ENCODE peak calls at places on chromosomes 11 and 22, in five cellular contexts. One of them, this sample, is unnamed.

GRCh38 chr22:35312198-35313059 is 12.7 kb downstream of the TOM1 start:
- DNase-seq in prostate gland: no peak
- DNase-seq in IMR-90: peak
- DNase-seq in adrenal gland: no peak
- DNase-seq in heart left ventricle: no peak
- DNase-seq in this sample: no peak

GRCh38 chr11:19445771-19446170 is 205.0 kb upstream of the E2F8 start:
- DNase-seq in prostate gland: no peak
- DNase-seq in IMR-90: no peak
- DNase-seq in adrenal gland: no peak
- DNase-seq in heart left ventricle: no peak
- DNase-seq in this sample: no peak

GRCh38 chr11:47071871-47072270 is 104.8 kb downstream of the ARFGAP2 start:
- DNase-seq in prostate gland: no peak
- DNase-seq in IMR-90: no peak
- DNase-seq in adrenal gland: no peak
- DNase-seq in heart left ventricle: no peak
- DNase-seq in this sample: peak

GRCh38 chr22:46041642-46042041 is 64.7 kb upstream of the WNT7B start:
- DNase-seq in prostate gland: no peak
- DNase-seq in IMR-90: no peak
- DNase-seq in adrenal gland: no peak
- DNase-seq in heart left ventricle: no peak
- DNase-seq in this sample: no peak

GRCh38 chr11:57303280-57303989 is 21.3 kb downstream of the TNKS1BP1 start:
- DNase-seq in prostate gland: no peak
- DNase-seq in IMR-90: no peak
- DNase-seq in adrenal gland: no peak
- DNase-seq in heart left ventricle: no peak
- DNase-seq in this sample: no peak

GRCh38 chr22:28505416-28506156 is 174.1 kb downstream of the TTC28 start:
- DNase-seq in prostate gland: no peak
- DNase-seq in IMR-90: no peak
- DNase-seq in adrenal gland: no peak
- DNase-seq in heart left ventricle: peak
- DNase-seq in this sample: no peak

GRCh38 chr11:78672850-78673641 is 98.4 kb upstream of the NARS2 start:
- DNase-seq in prostate gland: no peak
- DNase-seq in IMR-90: no peak
- DNase-seq in adrenal gland: no peak
- DNase-seq in heart left ventricle: no peak
- DNase-seq in this sample: no peak

GRCh38 chr11:61529537-61530225 is 21.1 kb downstream of the LRRC10B start:
- DNase-seq in prostate gland: no peak
- DNase-seq in IMR-90: no peak
- DNase-seq in adrenal gland: peak
- DNase-seq in heart left ventricle: no peak
- DNase-seq in this sample: peak

GRCh38 chr11:122697636-122698167 is 42.2 kb downstream of the UBASH3B start:
- DNase-seq in prostate gland: no peak
- DNase-seq in IMR-90: peak
- DNase-seq in adrenal gland: no peak
- DNase-seq in heart left ventricle: no peak
- DNase-seq in this sample: no peak

GRCh38 chr22:37566329-37566837 is 6.1 kb downstream of the CDC42EP1 start:
- DNase-seq in prostate gland: no peak
- DNase-seq in IMR-90: no peak
- DNase-seq in adrenal gland: peak
- DNase-seq in heart left ventricle: no peak
- DNase-seq in this sample: no peak

GRCh38 chr11:77081381-77081851 is 14.6 kb downstream of the CAPN5 start:
- DNase-seq in prostate gland: no peak
- DNase-seq in IMR-90: no peak
- DNase-seq in adrenal gland: no peak
- DNase-seq in heart left ventricle: peak
- DNase-seq in this sample: peak

GRCh38 chr11:125481531-125481930 is 14.5 kb downstream of the FEZ1 start:
- DNase-seq in prostate gland: no peak
- DNase-seq in IMR-90: no peak
- DNase-seq in adrenal gland: no peak
- DNase-seq in heart left ventricle: no peak
- DNase-seq in this sample: no peak

GRCh38 chr11:12677131-12677530 is 2.9 kb downstream of the TEAD1 start:
- DNase-seq in prostate gland: no peak
- DNase-seq in IMR-90: no peak
- DNase-seq in adrenal gland: no peak
- DNase-seq in heart left ventricle: no peak
- DNase-seq in this sample: no peak

GRCh38 chr22:28031383-28031922 is 112.4 kb upstream of the PITPNB start:
- DNase-seq in prostate gland: no peak
- DNase-seq in IMR-90: no peak
- DNase-seq in adrenal gland: no peak
- DNase-seq in heart left ventricle: no peak
- DNase-seq in this sample: no peak

GRCh38 chr11:128195057-128195751 is 392.2 kb downstream of the ETS1 start:
- DNase-seq in prostate gland: no peak
- DNase-seq in IMR-90: no peak
- DNase-seq in adrenal gland: no peak
- DNase-seq in heart left ventricle: no peak
- DNase-seq in this sample: no peak

GRCh38 chr11:112610996-112611795 is 350.0 kb upstream of the NCAM1 start:
- DNase-seq in prostate gland: no peak
- DNase-seq in IMR-90: no peak
- DNase-seq in adrenal gland: no peak
- DNase-seq in heart left ventricle: no peak
- DNase-seq in this sample: no peak

GRCh38 chr22:39098576-39098975 is 1.5 kb downstream of the APOBEC3H start:
- DNase-seq in prostate gland: no peak
- DNase-seq in IMR-90: no peak
- DNase-seq in adrenal gland: no peak
- DNase-seq in heart left ventricle: no peak
- DNase-seq in this sample: no peak

GRCh38 chr11:111729441-111729840 is 36.7 kb downstream of the PPP2R1B start:
- DNase-seq in prostate gland: no peak
- DNase-seq in IMR-90: peak
- DNase-seq in adrenal gland: no peak
- DNase-seq in heart left ventricle: no peak
- DNase-seq in this sample: no peak

GRCh38 chr11:22690891-22691290 is 24.5 kb downstream of the GAS2 start:
- DNase-seq in prostate gland: no peak
- DNase-seq in IMR-90: no peak
- DNase-seq in adrenal gland: no peak
- DNase-seq in heart left ventricle: no peak
- DNase-seq in this sample: no peak

GRCh38 chr11:44622721-44623258 is 57.3 kb downstream of the CD82 start:
- DNase-seq in prostate gland: no peak
- DNase-seq in IMR-90: no peak
- DNase-seq in adrenal gland: peak
- DNase-seq in heart left ventricle: no peak
- DNase-seq in this sample: peak

GRCh38 chr11:111309516-111309915 is 11.2 kb downstream of the POU2AF3 start:
- DNase-seq in prostate gland: no peak
- DNase-seq in IMR-90: no peak
- DNase-seq in adrenal gland: no peak
- DNase-seq in heart left ventricle: no peak
- DNase-seq in this sample: no peak

DNA sequence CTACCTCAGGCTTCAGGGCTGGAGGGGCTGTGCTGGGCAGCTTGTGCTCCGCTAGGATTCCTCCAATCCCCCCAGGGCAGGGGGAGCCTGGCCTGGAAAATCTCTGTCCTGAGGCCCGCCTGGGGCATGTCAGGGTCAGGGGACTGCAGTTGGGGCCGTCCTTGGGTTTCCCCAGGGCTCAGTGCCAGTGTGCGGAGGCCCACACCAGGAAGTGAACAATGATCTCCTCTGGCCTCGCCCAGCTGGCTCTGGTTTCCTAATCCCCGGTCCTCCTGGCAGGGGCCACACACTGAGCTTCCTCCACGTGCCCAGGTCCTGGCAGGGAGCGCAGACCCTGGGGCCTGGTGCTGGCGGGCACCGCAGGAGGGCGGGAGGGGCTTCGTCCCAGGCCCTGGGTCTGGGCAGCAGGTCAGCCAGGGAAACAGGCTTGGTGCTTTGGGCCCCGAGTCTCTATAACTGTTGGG is 1.4 kb upstream of the MUC2 start:
- DNase-seq in prostate gland: peak
- DNase-seq in IMR-90: peak
- DNase-seq in adrenal gland: peak
- DNase-seq in heart left ventricle: peak
- DNase-seq in this sample: peak
- TF ChIP-seq POLR2A in prostate gland: no peak
- TF ChIP-seq POLR2A in IMR-90: no peak
- TF ChIP-seq POLR2A in adrenal gland: no peak
- TF ChIP-seq POLR2A in heart left ventricle: no peak
- TF ChIP-seq POLR2A in this sample: no peak

GRCh38 chr11:72004515-72005346 is 6.0 kb downstream of the IL18BP start:
- DNase-seq in prostate gland: no peak
- DNase-seq in IMR-90: no peak
- DNase-seq in adrenal gland: no peak
- DNase-seq in heart left ventricle: no peak
- DNase-seq in this sample: no peak

GRCh38 chr11:72003776-72004171 is 5.1 kb downstream of the IL18BP start:
- DNase-seq in prostate gland: no peak
- DNase-seq in IMR-90: no peak
- DNase-seq in adrenal gland: no peak
- DNase-seq in heart left ventricle: no peak
- DNase-seq in this sample: no peak

GRCh38 chr11:72001834-72002591 is 3.3 kb downstream of the IL18BP start:
- DNase-seq in prostate gland: no peak
- DNase-seq in IMR-90: no peak
- DNase-seq in adrenal gland: no peak
- DNase-seq in heart left ventricle: no peak
- DNase-seq in this sample: no peak

GRCh38 chr11:72001255-72001654 is 2.5 kb downstream of the IL18BP start:
- DNase-seq in prostate gland: no peak
- DNase-seq in IMR-90: no peak
- DNase-seq in adrenal gland: no peak
- DNase-seq in heart left ventricle: no peak
- DNase-seq in this sample: no peak

GRCh38 chr11:72002841-72003775 is 4.4 kb downstream of the IL18BP start:
- DNase-seq in prostate gland: no peak
- DNase-seq in IMR-90: no peak
- DNase-seq in adrenal gland: no peak
- DNase-seq in heart left ventricle: no peak
- DNase-seq in this sample: no peak
- TF ChIP-seq POLR2A in prostate gland: no peak
- TF ChIP-seq POLR2A in IMR-90: no peak
- TF ChIP-seq POLR2A in adrenal gland: no peak
- TF ChIP-seq POLR2A in heart left ventricle: no peak
- TF ChIP-seq POLR2A in this sample: no peak

DNA sequence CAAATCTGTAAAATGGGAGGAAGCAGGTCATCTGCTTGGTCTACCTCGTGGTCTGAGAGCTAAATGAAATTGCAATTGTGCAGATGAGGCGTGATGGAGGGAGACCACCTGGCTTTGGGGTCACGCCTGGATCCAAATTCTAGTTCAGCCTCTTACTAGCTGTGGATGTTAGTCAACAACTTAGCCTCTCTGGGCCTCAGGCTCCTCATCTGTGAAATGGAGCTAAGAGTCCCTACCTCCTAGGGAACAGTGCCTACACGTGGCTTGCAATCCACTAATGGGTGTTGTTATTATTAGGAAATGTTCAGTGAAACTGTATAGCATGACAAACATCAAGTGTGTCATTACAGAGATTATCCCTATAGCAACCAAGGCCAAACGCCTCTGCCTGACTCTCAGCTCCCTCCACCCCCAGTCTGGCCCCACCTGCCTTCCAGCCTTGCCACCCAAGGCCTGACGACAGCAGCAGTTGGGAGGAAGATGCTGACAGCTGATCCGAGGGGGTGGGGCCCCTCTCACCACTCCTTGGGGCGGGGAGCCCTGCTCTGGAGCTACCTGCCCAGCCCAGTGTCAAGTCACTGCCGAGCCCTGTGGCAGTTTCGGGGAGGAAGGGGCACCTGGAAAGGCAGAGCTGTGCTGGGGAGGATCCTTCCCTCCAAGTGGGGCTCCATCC is 1.7 kb upstream of the RHOD start:
- DNase-seq in prostate gland: no peak
- DNase-seq in IMR-90: peak
- DNase-seq in adrenal gland: peak
- DNase-seq in heart left ventricle: peak
- DNase-seq in this sample: no peak
- TF ChIP-seq POLR2A in prostate gland: peak
- TF ChIP-seq POLR2A in IMR-90: no peak
- TF ChIP-seq POLR2A in adrenal gland: no peak
- TF ChIP-seq POLR2A in heart left ventricle: no peak
- TF ChIP-seq POLR2A in this sample: no peak

GRCh38 chr22:50627914-50628542 is at the start of gene ARSA:
- DNase-seq in prostate gland: peak
- DNase-seq in IMR-90: peak
- DNase-seq in adrenal gland: peak
- DNase-seq in heart left ventricle: peak
- DNase-seq in this sample: peak
- TF ChIP-seq POLR2A in prostate gland: peak
- TF ChIP-seq POLR2A in IMR-90: no peak
- TF ChIP-seq POLR2A in adrenal gland: peak
- TF ChIP-seq POLR2A in heart left ventricle: peak
- TF ChIP-seq POLR2A in this sample: peak

GRCh38 chr11:68332186-68332585 is 19.8 kb downstream of the LRP5 start:
- DNase-seq in prostate gland: no peak
- DNase-seq in IMR-90: no peak
- DNase-seq in adrenal gland: no peak
- DNase-seq in heart left ventricle: no peak
- DNase-seq in this sample: no peak

GRCh38 chr11:68333176-68333575 is 20.8 kb downstream of the LRP5 start:
- DNase-seq in prostate gland: no peak
- DNase-seq in IMR-90: no peak
- DNase-seq in adrenal gland: no peak
- DNase-seq in heart left ventricle: no peak
- DNase-seq in this sample: no peak

GRCh38 chr11:68330700-68331337 is 18.4 kb downstream of the LRP5 start:
- DNase-seq in prostate gland: no peak
- DNase-seq in IMR-90: no peak
- DNase-seq in adrenal gland: peak
- DNase-seq in heart left ventricle: no peak
- DNase-seq in this sample: no peak

GRCh38 chr11:68329993-68330699 is 17.8 kb downstream of the LRP5 start:
- DNase-seq in prostate gland: no peak
- DNase-seq in IMR-90: peak
- DNase-seq in adrenal gland: no peak
- DNase-seq in heart left ventricle: no peak
- DNase-seq in this sample: no peak

DNA sequence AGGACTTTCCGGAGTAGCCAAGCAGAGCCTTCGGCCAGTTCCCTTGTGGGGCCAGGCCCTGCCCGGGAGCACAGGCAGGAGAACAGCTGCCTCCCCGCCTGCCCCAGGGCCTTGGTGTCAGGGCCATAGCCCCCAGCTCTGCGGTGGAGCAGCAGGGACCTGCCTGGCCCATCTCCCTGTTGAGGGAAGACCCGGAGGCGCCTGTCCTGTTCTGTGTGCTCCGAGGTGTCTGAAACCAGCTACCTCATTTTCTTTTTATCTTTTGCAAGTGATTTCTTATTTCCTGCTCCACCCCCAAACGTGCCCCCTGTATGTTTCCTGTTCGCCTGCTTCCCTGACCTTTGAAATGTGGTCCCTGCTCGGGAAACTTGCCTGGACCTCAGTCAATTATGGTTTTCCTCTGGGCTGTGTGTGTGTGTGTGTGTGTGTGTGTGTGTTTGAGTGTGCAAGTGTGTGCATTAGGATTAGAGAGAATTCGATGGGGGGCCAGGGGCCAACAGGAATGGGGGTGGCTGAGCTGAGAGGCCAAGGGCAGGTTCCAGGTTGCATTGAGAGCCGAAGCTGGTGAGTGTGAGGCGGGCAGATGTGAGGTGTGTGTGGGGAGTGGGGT is 19.1 kb downstream of the LRP5 start:
- DNase-seq in prostate gland: no peak
- DNase-seq in IMR-90: no peak
- DNase-seq in adrenal gland: no peak
- DNase-seq in heart left ventricle: peak
- DNase-seq in this sample: no peak
- TF ChIP-seq POLR2A in prostate gland: no peak
- TF ChIP-seq POLR2A in IMR-90: no peak
- TF ChIP-seq POLR2A in adrenal gland: no peak
- TF ChIP-seq POLR2A in heart left ventricle: no peak
- TF ChIP-seq POLR2A in this sample: no peak

This sample was measured in tibial nerve.